ENCODE peak calls at places on chromosomes 6 and 20, in ten cellular contexts. R, T, I, K, E, C, Y, H, L and F are unnamed samples.

GRCh38 chr20:25048519-25048952 is 9.4 kb downstream of the ACSS1 start:
- DNase-seq in R (no peak), T (peak; percentile 42), I (no peak), K (no peak), E (no peak), C (no peak), Y (peak; percentile 64), H (no peak), L (no peak), F (no peak)

GRCh38 chr6:68994561-68994960 is 359.5 kb downstream of the ADGRB3 start:
- DNase-seq in R (no peak), T (no peak), I (no peak), K (no peak), E (no peak), C (no peak), Y (no peak), H (no peak), L (no peak), F (no peak)

GRCh38 chr20:63978319-63979220 is 872 bp downstream of the SAMD10 start:
- DNase-seq in R (peak; percentile 56), T (peak; percentile 79), I (peak; percentile 49), K (no peak), E (peak; percentile 92), C (peak; percentile 78), Y (peak; percentile 90), H (peak; percentile 89), L (peak; percentile 85), F (no peak)

GRCh38 chr20:50594591-50595432 is 84.6 kb downstream of the PTPN1 start:
- DNase-seq in R (no peak), T (no peak), I (no peak), K (no peak), E (no peak), C (no peak), Y (no peak), H (no peak), L (no peak), F (no peak)

GRCh38 chr6:161463061-161463460 is 189.2 kb upstream of the AGPAT4 start:
- DNase-seq in R (no peak), T (no peak), I (no peak), K (no peak), E (peak; percentile 40), C (no peak), Y (no peak), H (no peak), L (no peak), F (no peak)

GRCh38 chr20:61307686-61308085 is 55.6 kb downstream of the CDH4 start:
- DNase-seq in R (no peak), T (no peak), I (no peak), K (no peak), E (no peak), C (no peak), Y (no peak), H (no peak), L (no peak), F (no peak)

GRCh38 chr20:32585519-32586127 is 490 bp upstream of the NOL4L start:
- DNase-seq in R (no peak), T (no peak), I (no peak), K (peak; percentile 26), E (no peak), C (no peak), Y (no peak), H (no peak), L (no peak), F (no peak)

GRCh38 chr6:26311012-26311384 is 54.0 kb upstream of the BTN3A2 start:
- DNase-seq in R (no peak), T (no peak), I (peak; percentile 54), K (no peak), E (peak; percentile 59), C (no peak), Y (no peak), H (peak; percentile 76), L (no peak), F (no peak)

GRCh38 chr6:111837641-111838500 is 35.4 kb downstream of the FYN start:
- DNase-seq in R (no peak), T (no peak), I (no peak), K (peak; percentile 85), E (no peak), C (no peak), Y (no peak), H (no peak), L (no peak), F (no peak)

GRCh38 chr6:56475736-56476457 is 166.8 kb downstream of the DST start:
- DNase-seq in R (no peak), T (no peak), I (peak; percentile 50), K (no peak), E (peak; percentile 43), C (no peak), Y (no peak), H (no peak), L (peak; percentile 72), F (no peak)

GRCh38 chr20:8223096-8223870 is 91.2 kb downstream of the PLCB1 start:
- DNase-seq in R (no peak), T (no peak), I (peak; percentile 81), K (no peak), E (peak; percentile 50), C (no peak), Y (no peak), H (no peak), L (no peak), F (no peak)

GRCh38 chr6:28862077-28862476 is 61.7 kb downstream of the TRIM27 start:
- DNase-seq in R (no peak), T (no peak), I (no peak), K (no peak), E (no peak), C (no peak), Y (no peak), H (no peak), L (no peak), F (no peak)

GRCh38 chr6:150604467-150604866 is 4.8 kb downstream of the PLEKHG1 start:
- DNase-seq in R (no peak), T (no peak), I (no peak), K (no peak), E (no peak), C (no peak), Y (no peak), H (no peak), L (no peak), F (no peak)

DNA sequence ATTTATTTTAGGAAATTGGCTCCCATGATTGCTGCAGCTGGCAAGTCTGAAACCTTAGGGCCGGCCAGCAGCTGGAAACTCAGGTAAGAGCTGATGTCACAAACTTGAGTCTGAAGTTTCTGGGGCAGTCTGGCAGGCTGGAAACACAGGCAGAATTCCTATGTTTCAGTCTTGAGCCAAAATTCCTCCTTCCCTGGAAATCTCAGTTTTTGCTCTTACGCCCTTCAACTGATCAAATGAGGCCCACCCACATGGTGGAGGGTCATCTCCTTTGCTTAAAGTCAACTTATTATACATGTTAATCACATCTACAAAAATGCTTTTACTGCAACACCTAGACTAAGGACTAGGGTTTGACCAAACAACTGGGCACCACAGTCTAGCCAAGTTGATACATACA is 184.1 kb downstream of the SOD2 start:
- DNase-seq in R (no peak), T (no peak), I (no peak), K (no peak), E (no peak), C (no peak), Y (no peak), H (no peak), L (no peak), F (no peak)
- H3K4me1 ChIP-seq in R (no peaks in the 10 kb centered on the region), T (no peaks in the 10 kb centered on the region), I (no peaks in the 10 kb centered on the region), K (no peaks in the 10 kb centered on the region), E (no peaks in the 10 kb centered on the region), C (no peaks in the 10 kb centered on the region), Y (no peaks in the 10 kb centered on the region), H (no peaks in the 10 kb centered on the region), L (no peaks in the 10 kb centered on the region), F (no peaks in the 10 kb centered on the region)

GRCh38 chr20:53897884-53898557 is 172.4 kb downstream of the BCAS1 start:
- DNase-seq in R (no peak), T (no peak), I (no peak), K (no peak), E (no peak), C (no peak), Y (no peak), H (no peak), L (peak; percentile 9), F (no peak)
- H3K4me1 ChIP-seq in R (peaks cover 46% of the 10 kb centered on the region), T (no peaks in the 10 kb centered on the region), I (peaks cover 18% of the 10 kb centered on the region), K (peaks cover 40% of the 10 kb centered on the region), E (peaks cover 50% of the 10 kb centered on the region), C (peaks cover 23% of the 10 kb centered on the region), Y (peaks cover 37% of the 10 kb centered on the region), H (peaks cover 18% of the 10 kb centered on the region), L (peaks cover 25% of the 10 kb centered on the region), F (peaks cover 2% of the 10 kb centered on the region)

GRCh38 chr20:43946206-43946491 is 31.5 kb downstream of the TOX2 start:
- DNase-seq in R (no peak), T (no peak), I (no peak), K (no peak), E (no peak), C (no peak), Y (no peak), H (no peak), L (no peak), F (no peak)

GRCh38 chr20:43945391-43946205 is 30.9 kb downstream of the TOX2 start:
- DNase-seq in R (no peak), T (no peak), I (no peak), K (no peak), E (no peak), C (no peak), Y (no peak), H (no peak), L (no peak), F (no peak)

GRCh38 chr20:43943725-43944124 is 29.1 kb downstream of the TOX2 start:
- DNase-seq in R (no peak), T (no peak), I (no peak), K (no peak), E (no peak), C (no peak), Y (no peak), H (no peak), L (no peak), F (no peak)

GRCh38 chr20:43942661-43943285 is 28.1 kb downstream of the TOX2 start:
- DNase-seq in R (no peak), T (no peak), I (peak; percentile 80), K (no peak), E (peak; percentile 72), C (no peak), Y (no peak), H (no peak), L (no peak), F (no peak)

DNA sequence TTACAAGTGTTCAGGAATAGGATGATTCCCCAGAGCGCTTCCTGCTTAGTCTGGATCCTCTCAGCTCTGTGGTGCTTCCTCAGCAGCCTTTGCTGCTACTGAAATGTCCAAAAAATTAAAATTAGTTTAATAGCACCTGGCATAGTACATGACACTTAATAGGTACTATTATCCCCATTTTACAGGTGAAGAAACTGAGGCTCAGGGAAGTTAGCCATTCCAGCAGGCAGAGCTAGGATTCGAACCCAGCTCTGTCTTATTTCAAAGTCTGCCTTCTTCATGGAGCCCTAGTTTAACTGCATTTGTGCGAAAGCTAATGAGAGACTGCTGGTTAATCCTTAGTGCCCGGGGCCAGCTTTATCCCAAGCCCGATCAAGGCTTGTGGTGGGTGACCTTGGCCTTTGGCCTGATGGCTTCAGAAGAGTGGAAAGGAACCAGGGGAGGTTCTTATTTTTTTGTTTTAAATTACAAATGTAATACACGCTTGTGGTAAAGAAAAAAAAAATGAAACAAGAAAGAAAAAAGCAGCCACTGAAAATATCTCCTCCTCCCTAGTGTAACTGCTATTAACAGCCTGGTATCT is 30.1 kb downstream of the TOX2 start:
- DNase-seq in R (no peak), T (no peak), I (no peak), K (no peak), E (no peak), C (no peak), Y (no peak), H (no peak), L (no peak), F (no peak)
- H3K4me1 ChIP-seq in R (peaks cover 59% of the 10 kb centered on the region), T (no peaks in the 10 kb centered on the region), I (no peaks in the 10 kb centered on the region), K (peaks cover 30% of the 10 kb centered on the region), E (peaks cover 37% of the 10 kb centered on the region), C (no peaks in the 10 kb centered on the region), Y (peaks cover 46% of the 10 kb centered on the region), H (no peaks in the 10 kb centered on the region), L (no peaks in the 10 kb centered on the region), F (no peaks in the 10 kb centered on the region)

GRCh38 chr20:58395604-58396003 is 6.6 kb downstream of the VAPB start:
- DNase-seq in R (no peak), T (no peak), I (no peak), K (no peak), E (no peak), C (no peak), Y (no peak), H (no peak), L (no peak), F (no peak)
- H3K4me1 ChIP-seq in R (peaks cover 69% of the 10 kb centered on the region), T (peaks cover 4% of the 10 kb centered on the region), I (no peaks in the 10 kb centered on the region), K (peaks cover 17% of the 10 kb centered on the region), E (peaks cover 17% of the 10 kb centered on the region), C (peaks cover 27% of the 10 kb centered on the region), Y (peaks cover 45% of the 10 kb centered on the region), H (peaks cover 6% of the 10 kb centered on the region), L (peaks cover 4% of the 10 kb centered on the region), F (no peaks in the 10 kb centered on the region)